ENCODE peak calls at places on chromosome 3, in nine cellular contexts. M, P, A, Q, B, U, X, Z and W are unnamed samples. For H3K4me1, the result is how much of the 10 kb centered on the place peaks cover.

GRCh38 chr3:48467110-48467454 is 20.5 kb downstream of the ATRIP start:
- DNase-seq in M (no peak), P (no peak), A (no peak), Q (no peak), B (no peak), U (no peak), X (peak), Z (no peak), W (no peak)

GRCh38 chr3:50254577-50255250 is 14.2 kb upstream of the SEMA3B start:
- DNase-seq in M (peak), P (no peak), A (peak), Q (peak), B (no peak), U (no peak), X (peak), Z (no peak), W (no peak)

GRCh38 chr3:159158213-159158612 is 356.4 kb downstream of the MFSD1 start:
- DNase-seq in M (no peak), P (no peak), A (no peak), Q (no peak), B (no peak), U (no peak), X (no peak), Z (no peak), W (no peak)

GRCh38 chr3:46010519-46011113 is 15.0 kb upstream of the FYCO1 start:
- DNase-seq in M (no peak), P (no peak), A (no peak), Q (no peak), B (no peak), U (no peak), X (no peak), Z (no peak), W (no peak)

GRCh38 chr3:46492890-46493547 is 4.8 kb upstream of the RTP3 start:
- DNase-seq in M (no peak), P (no peak), A (no peak), Q (no peak), B (no peak), U (peak), X (no peak), Z (no peak), W (no peak)

GRCh38 chr3:168096210-168096795 is 579 bp upstream of the GOLIM4 start:
- DNase-seq in M (no peak), P (peak), A (no peak), Q (peak), B (peak), U (peak), X (no peak), Z (no peak), W (peak)

GRCh38 chr3:184149123-184149522 is 6.1 kb upstream of the DVL3 start:
- DNase-seq in M (no peak), P (no peak), A (no peak), Q (no peak), B (no peak), U (no peak), X (no peak), Z (no peak), W (no peak)

GRCh38 chr3:46664971-46665762 is 28.3 kb downstream of the ALS2CL start:
- DNase-seq in M (no peak), P (no peak), A (no peak), Q (peak), B (no peak), U (no peak), X (no peak), Z (no peak), W (no peak)

GRCh38 chr3:184479426-184480126 is 82.0 kb upstream of the EPHB3 start:
- DNase-seq in M (no peak), P (no peak), A (no peak), Q (no peak), B (no peak), U (no peak), X (no peak), Z (no peak), W (no peak)

GRCh38 chr3:88418219-88418618 is 268.5 kb downstream of the C3orf38 start:
- DNase-seq in M (no peak), P (no peak), A (no peak), Q (no peak), B (no peak), U (no peak), X (no peak), Z (no peak), W (no peak)

GRCh38 chr3:17144665-17144993 is 259.9 kb downstream of the PLCL2 start:
- DNase-seq in M (no peak), P (no peak), A (no peak), Q (no peak), B (no peak), U (no peak), X (no peak), Z (no peak), W (no peak)

GRCh38 chr3:138678086-138678485 is 69.5 kb downstream of the FAIM start:
- DNase-seq in M (no peak), P (no peak), A (no peak), Q (no peak), B (no peak), U (no peak), X (no peak), Z (no peak), W (no peak)

GRCh38 chr3:72088486-72089025 is 303.6 kb upstream of the PROK2 start:
- DNase-seq in M (no peak), P (no peak), A (no peak), Q (no peak), B (no peak), U (no peak), X (no peak), Z (no peak), W (no peak)

GRCh38 chr3:64266065-64266874 is 41.0 kb upstream of the PRICKLE2 start:
- DNase-seq in M (no peak), P (peak), A (no peak), Q (no peak), B (peak), U (no peak), X (peak), Z (no peak), W (peak)

GRCh38 chr3:48492461-48493202 is 11.3 kb downstream of the SHISA5 start:
- DNase-seq in M (no peak), P (no peak), A (no peak), Q (no peak), B (no peak), U (no peak), X (no peak), Z (no peak), W (no peak)

GRCh38 chr3:122146466-122146865 is 37.0 kb upstream of the CASR start:
- DNase-seq in M (no peak), P (no peak), A (no peak), Q (no peak), B (no peak), U (no peak), X (no peak), Z (no peak), W (no peak)

GRCh38 chr3:9710174-9710739 is 6.6 kb downstream of the CPNE9 start:
- DNase-seq in M (no peak), P (no peak), A (no peak), Q (no peak), B (no peak), U (no peak), X (no peak), Z (no peak), W (no peak)

GRCh38 chr3:136377499-136377898 is 127.4 kb downstream of the PCCB start:
- DNase-seq in M (no peak), P (no peak), A (no peak), Q (no peak), B (no peak), U (no peak), X (no peak), Z (no peak), W (no peak)

GRCh38 chr3:55690161-55690560 is 203.1 kb upstream of the WNT5A start:
- DNase-seq in M (no peak), P (no peak), A (no peak), Q (no peak), B (no peak), U (no peak), X (no peak), Z (no peak), W (no peak)

GRCh38 chr3:120678984-120679383 is 3.1 kb downstream of the HGD start:
- DNase-seq in M (no peak), P (no peak), A (no peak), Q (no peak), B (peak), U (no peak), X (no peak), Z (no peak), W (no peak)

GRCh38 chr3:195856410-195857084 is 44.8 kb upstream of the MUC4 start:
- DNase-seq in M (no peak), P (no peak), A (no peak), Q (no peak), B (no peak), U (peak), X (no peak), Z (no peak), W (no peak)

GRCh38 chr3:184727357-184728060 is 15.6 kb upstream of the MAGEF1 start:
- DNase-seq in M (peak), P (peak), A (peak), Q (peak), B (peak), U (peak), X (peak), Z (peak), W (peak)

GRCh38 chr3:187274977-187275338 is 16.6 kb downstream of the MASP1 start:
- DNase-seq in M (no peak), P (no peak), A (no peak), Q (no peak), B (no peak), U (no peak), X (no peak), Z (peak), W (no peak)

GRCh38 chr3:180229113-180229512 is 192.4 kb upstream of the PEX5L start:
- DNase-seq in M (no peak), P (no peak), A (no peak), Q (no peak), B (no peak), U (peak), X (no peak), Z (no peak), W (no peak)

GRCh38 chr3:133851266-133851906 is 44.3 kb downstream of the RAB6B start:
- DNase-seq in M (no peak), P (no peak), A (no peak), Q (no peak), B (no peak), U (peak), X (no peak), Z (no peak), W (no peak)

GRCh38 chr3:160564205-160564922 is 1.0 kb downstream of the KPNA4 start:
- DNase-seq in M (no peak), P (peak), A (no peak), Q (no peak), B (peak), U (peak), X (no peak), Z (no peak), W (peak)

GRCh38 chr3:20511863-20512262 is 325.9 kb upstream of the SGO1 start:
- DNase-seq in M (no peak), P (peak), A (no peak), Q (no peak), B (peak), U (peak), X (no peak), Z (peak), W (no peak)

GRCh38 chr3:27095588-27096222 is 273.5 kb downstream of the NEK10 start:
- DNase-seq in M (no peak), P (no peak), A (no peak), Q (no peak), B (no peak), U (no peak), X (no peak), Z (no peak), W (no peak)

GRCh38 chr3:126913524-126913923 is 69.4 kb upstream of the PLXNA1 start:
- DNase-seq in M (no peak), P (no peak), A (no peak), Q (no peak), B (no peak), U (no peak), X (no peak), Z (no peak), W (peak)

GRCh38 chr3:139173372-139174108 is 128.8 kb upstream of the PRR23C start:
- DNase-seq in M (no peak), P (no peak), A (no peak), Q (no peak), B (no peak), U (no peak), X (no peak), Z (no peak), W (peak)

GRCh38 chr3:42010530-42010929 is 48.6 kb upstream of the ULK4 start:
- DNase-seq in M (no peak), P (no peak), A (no peak), Q (no peak), B (no peak), U (no peak), X (no peak), Z (no peak), W (peak)

GRCh38 chr3:53243165-53243564 is 12.7 kb downstream of the TKT start:
- DNase-seq in M (no peak), P (no peak), A (no peak), Q (no peak), B (no peak), U (no peak), X (no peak), Z (no peak), W (no peak)

DNA sequence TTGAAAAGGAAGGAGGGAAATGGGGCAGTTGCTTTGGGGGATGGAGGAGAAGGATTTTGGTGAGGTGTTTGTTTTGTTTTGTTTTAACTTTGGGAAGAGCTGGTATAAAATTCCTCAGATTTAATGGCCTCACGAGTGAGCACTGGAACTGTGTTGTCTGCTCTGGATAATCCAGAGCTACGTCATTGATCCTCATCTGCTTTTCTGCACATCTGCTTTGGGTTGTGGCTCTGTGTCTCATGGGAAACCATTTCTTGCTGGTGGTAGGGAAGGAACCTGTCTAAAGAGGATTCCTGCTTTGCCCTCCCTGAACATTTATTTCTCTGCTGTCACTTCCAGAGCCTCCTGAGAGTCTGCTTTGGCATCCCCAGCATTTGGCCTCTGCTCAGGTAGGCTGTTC is 3.1 kb downstream of the SNRK start:
- DNase-seq in M (no peak), P (no peak), A (no peak), Q (no peak), B (no peak), U (no peak), X (no peak), Z (no peak), W (no peak)
- H3K4me3 ChIP-seq in M (no peak), P (peak), A (peak), Q (peak), B (no peak), U (no peak), X (no peak), Z (no peak), W (no peak)

GRCh38 chr3:36542186-36542585 is 161.9 kb downstream of the STAC start:
- DNase-seq in M (no peak), P (no peak), A (no peak), Q (no peak), B (no peak), U (no peak), X (no peak), Z (no peak), W (no peak)
- TF ChIP-seq EP300 in M (no peak), P (no peak), A (no peak), Q (no peak), B (no peak), U (no peak), X (no peak), Z (no peak), W (no peak)

GRCh38 chr3:157069406-157069805 is 90.5 kb downstream of the CCNL1 start:
- DNase-seq in M (no peak), P (no peak), A (no peak), Q (no peak), B (no peak), U (no peak), X (no peak), Z (no peak), W (no peak)
- H3K4me1 ChIP-seq in M (under half), P (under half), A (under half), Q (under half), B (under half), U (under half), X (under half), Z (under half), W (under half)

GRCh38 chr3:151431940-151432339 is 28.9 kb downstream of the IGSF10 start:
- DNase-seq in M (no peak), P (no peak), A (no peak), Q (no peak), B (no peak), U (peak), X (no peak), Z (no peak), W (no peak)

GRCh38 chr3:151428386-151428785 is 32.5 kb downstream of the IGSF10 start:
- DNase-seq in M (no peak), P (no peak), A (no peak), Q (no peak), B (no peak), U (no peak), X (no peak), Z (no peak), W (no peak)

GRCh38 chr3:151434151-151434890 is 26.5 kb downstream of the IGSF10 start:
- DNase-seq in M (no peak), P (no peak), A (no peak), Q (no peak), B (peak), U (no peak), X (no peak), Z (no peak), W (no peak)

GRCh38 chr3:151432624-151433372 is 28.1 kb downstream of the IGSF10 start:
- DNase-seq in M (no peak), P (no peak), A (no peak), Q (no peak), B (no peak), U (no peak), X (no peak), Z (no peak), W (no peak)

GRCh38 chr3:151430821-151431484 is 29.9 kb downstream of the IGSF10 start:
- DNase-seq in M (no peak), P (no peak), A (no peak), Q (no peak), B (no peak), U (no peak), X (no peak), Z (no peak), W (no peak)
- H3K4me3 ChIP-seq in M (no peak), P (no peak), A (no peak), Q (no peak), B (no peak), U (no peak), X (no peak), Z (no peak), W (no peak)

GRCh38 chr3:28287046-28287445 is 45.6 kb downstream of the CMC1 start:
- DNase-seq in M (no peak), P (no peak), A (no peak), Q (no peak), B (no peak), U (no peak), X (no peak), Z (no peak), W (no peak)
- TF ChIP-seq EP300 in M (no peak), P (no peak), A (no peak), Q (no peak), B (no peak), U (no peak), X (no peak), Z (no peak), W (no peak)

GRCh38 chr3:39276746-39277145 is 3.1 kb downstream of the CX3CR1 start:
- DNase-seq in M (no peak), P (no peak), A (no peak), Q (no peak), B (no peak), U (no peak), X (no peak), Z (no peak), W (no peak)

GRCh38 chr3:39277893-39278615 is 1.8 kb downstream of the CX3CR1 start:
- DNase-seq in M (no peak), P (no peak), A (no peak), Q (no peak), B (no peak), U (no peak), X (no peak), Z (no peak), W (no peak)

GRCh38 chr3:39275052-39275451 is 4.8 kb downstream of the CX3CR1 start:
- DNase-seq in M (no peak), P (no peak), A (no peak), Q (no peak), B (no peak), U (no peak), X (no peak), Z (no peak), W (no peak)

GRCh38 chr3:39278616-39278935 is 1.3 kb downstream of the CX3CR1 start:
- DNase-seq in M (no peak), P (no peak), A (no peak), Q (no peak), B (no peak), U (no peak), X (no peak), Z (no peak), W (no peak)

GRCh38 chr3:39275963-39276593 is 3.8 kb downstream of the CX3CR1 start:
- DNase-seq in M (no peak), P (no peak), A (no peak), Q (no peak), B (no peak), U (no peak), X (no peak), Z (no peak), W (no peak)
- H3K4me1 ChIP-seq in M (under half), P (under half), A (under half), Q (under half), B (under half), U (under half), X (under half), Z (under half), W (under half)